ENCODE peak calls at places on chromosomes 3 and 15, in eight cellular contexts. X, D, Y, Z, M, F, W and U are unnamed samples.

GRCh38 chr3:52290596-52291507 is 3.2 kb downstream of the GLYCTK start:
- DNase-seq in D (no peak), W (no peak), M (no peak), Y (no peak), F (no peak), X (no peak), Z (no peak), U (no peak)

GRCh38 chr15:36363335-36363734 is 216.1 kb upstream of the CDIN1 start:
- DNase-seq in Z (no peak), F (peak), M (no peak), W (no peak), D (no peak), X (peak), Y (no peak), U (no peak)

GRCh38 chr3:50327943-50328691 is at the start of gene TUSC2:
- DNase-seq in Y (peak), Z (peak), M (peak), X (peak), F (peak), W (peak), D (peak), U (peak)

GRCh38 chr3:133563186-133563591 is 10.3 kb upstream of the CDV3 start:
- DNase-seq in X (peak), F (no peak), Y (no peak), Z (no peak), W (no peak), M (no peak), D (no peak), U (no peak)

GRCh38 chr3:69458798-69459197 is 72.9 kb upstream of the FRMD4B start:
- DNase-seq in Y (peak), W (no peak), M (no peak), X (no peak), D (no peak), F (no peak), Z (no peak), U (no peak)

GRCh38 chr3:43104039-43104438 is 1.8 kb downstream of the POMGNT2 start:
- DNase-seq in W (no peak), X (no peak), M (no peak), Y (no peak), Z (no peak), F (no peak), D (no peak), U (no peak)

GRCh38 chr3:81753416-81754014 is 7.9 kb downstream of the GBE1 start:
- DNase-seq in Y (no peak), M (no peak), W (no peak), F (no peak), D (no peak), X (no peak), Z (no peak), U (no peak)

GRCh38 chr15:66598095-66598815 is 32.5 kb upstream of the LCTL start:
- DNase-seq in M (no peak), X (no peak), W (no peak), Y (no peak), D (no peak), F (no peak), Z (no peak), U (no peak)

GRCh38 chr3:113231827-113232253 is 20.5 kb downstream of the BOC start:
- DNase-seq in W (peak), X (peak), F (no peak), D (no peak), Z (peak), M (no peak), Y (no peak), U (no peak)

GRCh38 chr3:52891164-52891563 is 6.2 kb downstream of the STIMATE start:
- DNase-seq in M (peak), Z (no peak), D (no peak), Y (no peak), F (no peak), W (no peak), X (no peak), U (no peak)